ENCODE peak calls at places on chromosomes 11 and 22, in four cellular contexts. P, C, Y and T are unnamed samples.

GRCh38 chr22:36541831-36542391 is 12.9 kb upstream of the EIF3D start:
- DNase-seq in Y (peak; percentile 74), C (no peak), P (no peak), T (no peak)

GRCh38 chr11:79375818-79376550 is 64.8 kb downstream of the TENM4 start:
- DNase-seq in Y (no peak), C (no peak), P (no peak), T (peak; percentile 25)

GRCh38 chr11:124718801-124719200 is 20.9 kb upstream of the NRGN start:
- DNase-seq in Y (no peak), P (no peak), C (no peak), T (no peak)

GRCh38 chr11:13535819-13536218 is 40.0 kb upstream of the PTH start:
- DNase-seq in Y (peak; percentile 16), P (peak; percentile 7), C (no peak), T (no peak)

GRCh38 chr11:113178671-113179070 is 135.7 kb upstream of the TTC12 start:
- DNase-seq in C (no peak), P (no peak), Y (no peak), T (no peak)

GRCh38 chr11:18720811-18721575 is 5.0 kb downstream of the IGSF22 start:
- DNase-seq in Y (peak; percentile 67), P (peak; percentile 89), C (peak; percentile 96), T (peak; percentile 96)

GRCh38 chr11:7909585-7910325 is 21.3 kb downstream of the OR10A6 start:
- DNase-seq in C (no peak), P (no peak), Y (no peak), T (no peak)

GRCh38 chr11:115765803-115766239 is 261.6 kb upstream of the CADM1 start:
- DNase-seq in C (no peak), P (no peak), Y (no peak), T (no peak)

GRCh38 chr22:44098021-44098739 is 74.1 kb downstream of the PARVB start:
- DNase-seq in C (no peak), P (no peak), Y (no peak), T (no peak)

GRCh38 chr22:50011447-50012200 is 941 bp downstream of the IL17REL start:
- DNase-seq in P (peak; percentile 53), C (no peak), Y (no peak), T (no peak)

GRCh38 chr22:33726294-33726711 is 194.0 kb downstream of the LARGE1 start:
- DNase-seq in P (no peak), Y (no peak), C (no peak), T (no peak)

GRCh38 chr11:113690619-113691569 is 15.2 kb downstream of the TMPRSS5 start:
- DNase-seq in Y (peak; percentile 93), C (peak; percentile 86), P (peak; percentile 80), T (peak; percentile 81)

GRCh38 chr11:68525930-68526329 is 65.4 kb downstream of the PPP6R3 start:
- DNase-seq in Y (no peak), C (no peak), P (no peak), T (no peak)

GRCh38 chr11:26106713-26107112 is 225.2 kb upstream of the ANO3 start:
- DNase-seq in P (peak; percentile 52), Y (no peak), C (no peak), T (no peak)

GRCh38 chr11:119181677-119182412 is 3.4 kb upstream of the NHERF4 start:
- DNase-seq in C (no peak), Y (peak; percentile 32), P (no peak), T (no peak)

GRCh38 chr11:132402056-132402684 is 1031.8 kb downstream of the NTM start:
- DNase-seq in P (peak; percentile 69), Y (peak; percentile 1), C (peak; percentile 64), T (peak; percentile 71)

GRCh38 chr22:39024923-39025322 is 4.0 kb downstream of the APOBEC3D start:
- DNase-seq in Y (no peak), P (no peak), C (no peak), T (no peak)

GRCh38 chr22:36734171-36735058 is 30.9 kb upstream of the CACNG2 start:
- DNase-seq in Y (no peak), P (no peak), C (no peak), T (no peak)

GRCh38 chr11:46391578-46392420 is at the start of gene CHRM4:
- DNase-seq in C (peak; percentile 82), P (peak; percentile 94), Y (peak; percentile 90), T (peak; percentile 69)

GRCh38 chr22:39664485-39665200 is 94.1 kb downstream of the CACNA1I start:
- DNase-seq in C (peak; percentile 90), P (peak; percentile 49), Y (peak; percentile 76), T (peak; percentile 90)

GRCh38 chr11:67291481-67292381 is 2.6 kb downstream of the ANKRD13D start:
- DNase-seq in P (no peak), Y (no peak), C (no peak), T (no peak)

GRCh38 chr11:33723238-33723881 is 12.9 kb downstream of the CD59 start:
- DNase-seq in P (no peak), Y (peak; percentile 80), C (no peak), T (no peak)

GRCh38 chr11:25612806-25613205 is 719.1 kb upstream of the ANO3 start:
- DNase-seq in C (no peak), Y (no peak), P (no peak), T (no peak)

GRCh38 chr11:14350215-14350614 is 8.8 kb downstream of the RRAS2 start:
- DNase-seq in Y (peak; percentile 24), C (no peak), P (no peak), T (peak; percentile 49)

GRCh38 chr11:132539590-132540368 is 992.5 kb downstream of the OPCML start:
- DNase-seq in Y (no peak), P (no peak), C (no peak), T (no peak)

GRCh38 chr22:29031236-29031982 is 30.2 kb downstream of the C22orf31 start:
- DNase-seq in Y (peak; percentile 79), C (peak; percentile 60), P (peak; percentile 70), T (no peak)

GRCh38 chr11:95371147-95371546 is 140.1 kb upstream of the SESN3 start:
- DNase-seq in P (no peak), C (no peak), Y (no peak), T (no peak)

GRCh38 chr11:13166036-13166435 is 111.6 kb upstream of the BMAL1 start:
- DNase-seq in Y (no peak), P (no peak), C (no peak), T (no peak)

GRCh38 chr22:27752771-27753170 is 48.8 kb downstream of the MN1 start:
- DNase-seq in C (no peak), P (no peak), Y (no peak), T (no peak)

GRCh38 chr22:21624120-21624879 is 5.5 kb downstream of the YDJC start:
- DNase-seq in Y (peak; percentile 97), P (peak; percentile 57), C (peak; percentile 91), T (peak; percentile 85)

GRCh38 chr11:72641900-72642814 is 32.1 kb downstream of the PDE2A start:
- DNase-seq in Y (peak; percentile 57), C (peak; percentile 76), P (peak; percentile 91), T (peak; percentile 37)

GRCh38 chr22:24474221-24474620 is 20.9 kb upstream of the UPB1 start:
- DNase-seq in Y (no peak), P (no peak), C (no peak), T (no peak)

GRCh38 chr11:71240865-71241691 is 11.3 kb downstream of the SHANK2 start:
- DNase-seq in C (no peak), Y (no peak), P (peak; percentile 12), T (peak; percentile 48)

GRCh38 chr11:75031771-75032549 is 43.2 kb downstream of the NEU3 start:
- DNase-seq in Y (peak; percentile 91), C (peak; percentile 93), P (peak; percentile 68), T (peak; percentile 89)

GRCh38 chr11:27107548-27107947 is 66.9 kb downstream of the BBOX1 start:
- DNase-seq in C (no peak), P (no peak), Y (no peak), T (no peak)

GRCh38 chr11:58509730-58510129 is 1.8 kb upstream of the OR5B21 start:
- DNase-seq in Y (no peak), C (no peak), P (no peak), T (no peak)

GRCh38 chr11:24043842-24044241 is 453.0 kb upstream of the LUZP2 start:
- DNase-seq in Y (no peak), C (no peak), P (no peak), T (peak; percentile 11)

GRCh38 chr22:36286096-36286957 is 33.4 kb downstream of the APOL1 start:
- DNase-seq in P (peak; percentile 94), Y (peak; percentile 82), C (peak; percentile 93), T (peak; percentile 87)

GRCh38 chr11:47413908-47414684 is 5.7 kb downstream of the SLC39A13 start:
- DNase-seq in C (no peak), P (no peak), Y (peak; percentile 37), T (no peak)

DNA sequence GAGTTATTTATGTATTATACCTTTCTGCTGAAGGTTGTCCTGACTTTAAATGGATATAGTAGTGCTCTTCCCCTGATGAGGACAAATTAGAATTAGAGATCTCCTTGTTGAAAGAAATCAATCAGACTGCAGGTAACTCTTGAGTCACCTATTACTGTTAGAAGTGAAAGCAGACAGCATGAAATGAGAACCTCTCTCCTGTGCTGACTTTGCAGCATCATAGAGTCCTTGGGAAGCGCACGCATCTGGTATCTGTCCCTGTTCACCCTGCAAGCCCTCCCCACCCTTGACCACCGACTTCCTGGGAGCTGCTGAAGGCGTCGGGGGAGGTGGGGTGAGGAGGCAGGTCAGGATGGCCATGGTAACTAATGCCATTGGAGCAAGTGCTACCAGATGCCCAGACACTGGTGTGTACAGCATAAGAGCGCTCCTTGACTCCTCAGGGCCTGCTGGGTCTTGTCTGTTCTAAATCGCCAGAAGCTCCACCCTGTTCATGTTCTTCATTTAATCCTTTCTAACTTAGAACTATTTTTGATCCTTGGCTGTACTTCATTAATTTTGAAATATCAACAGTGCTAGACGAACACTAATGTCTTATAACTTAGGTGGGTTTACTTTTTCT is 143.9 kb downstream of the WNT7B start:
- DNase-seq in P (no peak), C (no peak), Y (no peak), T (no peak)
- TF ChIP-seq TEAD4 in P (no peak), C (no peak), Y (no peak), T (no peak)

GRCh38 chr11:102451041-102451692 is 1.4 kb downstream of the TMEM123 start:
- DNase-seq in P (no peak), C (no peak), Y (no peak), T (no peak)

GRCh38 chr11:102451693-102452460 is 688 bp downstream of the TMEM123 start:
- DNase-seq in C (peak; percentile 72), P (peak; percentile 80), Y (peak; percentile 81), T (peak; percentile 55)

GRCh38 chr11:102448869-102449224 is 3.7 kb downstream of the TMEM123 start:
- DNase-seq in C (no peak), P (no peak), Y (no peak), T (no peak)

GRCh38 chr11:102447941-102448868 is 4.4 kb downstream of the TMEM123 start:
- DNase-seq in P (no peak), C (no peak), Y (no peak), T (no peak)

GRCh38 chr11:102449651-102450570 is 2.7 kb downstream of the TMEM123 start:
- DNase-seq in Y (no peak), C (no peak), P (no peak), T (no peak)
- TF ChIP-seq TEAD4 in Y (no peak), C (no peak), P (no peak), T (no peak)

GRCh38 chr11:17472467-17472866 is 4.2 kb downstream of the ABCC8 start:
- DNase-seq in P (peak; percentile 72), Y (no peak), C (no peak), T (no peak)
- TF ChIP-seq TEAD4 in P (no peak), Y (no peak), C (no peak), T (no peak)

GRCh38 chr22:41596776-41597634 is 7.4 kb upstream of the PMM1 start:
- DNase-seq in P (peak; percentile 76), C (peak; percentile 87), Y (peak; percentile 61), T (peak; percentile 79)
- TF ChIP-seq TEAD4 in P (no peak), C (peak; percentile 42), Y (no peak), T (no peak)